ENCODE peak calls at places on chromosomes 4 and X, in five cellular contexts. J, R, C, N and Y are unnamed samples.

GRCh38 chrX:727738-728621 is 97.4 kb downstream of the SHOX start:
- DNase-seq in N (no peak), C (no peak), J (no peak), R (no peak), Y (no peak)

GRCh38 chrX:96889726-96890125 is 6.0 kb downstream of the RPA4 start:
- DNase-seq in C (no peak), N (no peak), J (no peak), R (no peak), Y (no peak)

GRCh38 chr4:175540732-175541131 is 271.3 kb downstream of the GPM6A start:
- DNase-seq in J (no peak), N (no peak), C (no peak), R (no peak), Y (no peak)

GRCh38 chr4:138275946-138276621 is 33.9 kb upstream of the SLC7A11 start:
- DNase-seq in R (no peak), J (no peak), C (no peak), N (no peak), Y (no peak)

GRCh38 chrX:68719181-68719903 is 71.9 kb downstream of the STARD8 start:
- DNase-seq in J (no peak), R (no peak), C (peak), N (no peak), Y (no peak)

GRCh38 chr4:141771889-141772830 is 135.8 kb downstream of the IL15 start:
- DNase-seq in R (no peak), C (no peak), N (no peak), J (no peak), Y (no peak)

GRCh38 chr4:651884-652642 is 22.0 kb downstream of the ATP5ME start:
- DNase-seq in N (no peak), J (no peak), C (no peak), R (no peak), Y (no peak)

GRCh38 chr4:73589261-73589847 is 30.9 kb downstream of the RASSF6 start:
- DNase-seq in C (no peak), R (no peak), J (no peak), N (no peak), Y (no peak)

GRCh38 chrX:2441466-2441865 is 59.3 kb downstream of the DHRSX start:
- DNase-seq in J (no peak), N (no peak), R (no peak), C (no peak), Y (no peak)

GRCh38 chrX:5236096-5236495 is 992.6 kb downstream of the NLGN4X start:
- DNase-seq in C (no peak), N (no peak), R (no peak), J (no peak), Y (peak)

GRCh38 chr4:38005637-38006036 is 45.4 kb downstream of the PTTG2 start:
- DNase-seq in R (no peak), J (no peak), N (no peak), C (no peak), Y (no peak)

GRCh38 chrX:130057209-130057608 is 53.1 kb downstream of the ELF4 start:
- DNase-seq in C (no peak), J (no peak), R (no peak), N (peak), Y (no peak)

GRCh38 chrX:130058667-130059066 is 51.6 kb downstream of the ELF4 start:
- DNase-seq in R (no peak), C (no peak), J (no peak), N (no peak), Y (no peak)

GRCh38 chrX:130055899-130056298 is 54.4 kb downstream of the ELF4 start:
- DNase-seq in J (no peak), N (no peak), C (no peak), R (no peak), Y (no peak)

GRCh38 chrX:130055103-130055502 is 55.2 kb downstream of the ELF4 start:
- DNase-seq in N (no peak), J (no peak), C (peak), R (no peak), Y (no peak)

GRCh38 chrX:130060122-130061069 is 49.9 kb downstream of the ELF4 start:
- DNase-seq in N (peak), C (peak), J (peak), R (peak), Y (peak)
- TF ChIP-seq CTCF in N (peak), C (peak), J (peak), R (peak), Y (peak)

DNA sequence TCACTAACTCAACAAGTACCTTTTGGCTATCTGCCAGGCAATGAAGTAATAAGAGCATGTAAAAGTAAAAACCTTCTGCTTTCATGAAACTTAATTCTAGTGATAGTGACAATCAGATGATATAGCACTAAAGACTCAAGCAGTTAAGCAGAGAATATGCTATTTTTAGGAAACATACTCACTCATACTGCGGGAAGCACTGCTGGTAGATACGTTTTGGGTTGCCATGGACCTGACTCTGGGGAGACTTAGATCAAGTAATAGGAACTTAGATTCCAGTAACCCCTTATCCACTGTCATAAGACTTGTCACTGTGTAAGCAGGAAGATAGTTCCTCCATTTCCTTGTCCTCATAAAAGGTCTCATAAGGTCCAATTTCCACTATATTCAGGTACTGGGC is 386.3 kb downstream of the DMD start:
- DNase-seq in R (no peak), C (no peak), J (no peak), N (no peak), Y (no peak)
- TF ChIP-seq CTCF in R (no peak), C (no peak), J (no peak), N (no peak), Y (no peak)

GRCh38 chr4:16382571-16382970 is 156.3 kb upstream of the TAPT1 start:
- DNase-seq in J (no peak), C (no peak), N (no peak), R (no peak), Y (no peak)

GRCh38 chr4:16387448-16387847 is 161.2 kb upstream of the TAPT1 start:
- DNase-seq in C (no peak), J (no peak), N (no peak), R (no peak), Y (no peak)

GRCh38 chr4:16384496-16384895 is 158.2 kb upstream of the TAPT1 start:
- DNase-seq in J (no peak), C (no peak), R (no peak), N (no peak), Y (no peak)
- TF ChIP-seq CTCF in J (no peak), C (no peak), R (no peak), N (no peak), Y (no peak)

DNA sequence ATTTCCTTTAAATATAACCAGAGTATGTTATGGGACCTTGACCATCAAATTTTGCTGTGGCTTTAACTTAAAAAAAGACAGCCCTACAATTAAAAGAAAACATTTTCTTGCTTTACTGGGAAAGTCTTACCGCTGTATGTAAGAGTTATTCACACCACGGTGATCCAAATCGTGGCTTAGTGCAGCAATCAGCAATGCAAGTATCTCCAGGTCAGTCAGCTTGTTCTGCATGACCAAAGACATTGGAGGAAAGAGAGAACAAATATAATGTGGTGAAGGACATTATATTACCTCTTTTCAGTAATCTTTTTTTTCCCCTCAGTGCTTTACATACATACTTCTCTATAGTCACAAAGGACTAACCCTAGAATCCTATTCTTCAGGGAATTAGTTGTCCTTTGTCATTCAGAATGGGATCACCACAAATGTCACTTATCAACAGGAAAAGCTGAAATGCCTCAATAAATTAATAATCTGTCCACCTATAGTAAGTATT is 109.6 kb downstream of the PDE5A start:
- DNase-seq in J (no peak), N (no peak), R (no peak), C (no peak), Y (no peak)
- TF ChIP-seq CTCF in J (no peak), N (no peak), R (no peak), C (no peak), Y (no peak)

DNA sequence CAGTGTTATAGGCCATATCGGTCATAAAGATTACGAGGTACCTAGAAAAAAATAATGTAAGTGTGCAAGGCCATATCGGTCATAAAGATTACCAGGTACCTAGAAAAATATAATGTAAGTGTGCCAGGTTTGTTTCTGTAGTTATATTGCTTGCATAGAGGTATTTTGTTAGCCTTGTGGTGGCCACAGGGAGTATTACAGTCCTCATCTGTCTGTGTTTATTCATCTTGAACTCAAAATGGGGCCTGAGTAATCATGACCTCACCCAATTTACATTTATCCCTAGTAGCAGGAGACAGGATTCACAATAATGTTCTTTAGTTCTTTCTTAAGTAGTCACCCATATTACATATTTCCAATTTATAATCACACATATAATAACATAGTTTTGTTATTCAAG is 459.7 kb downstream of the MID1IP1 start:
- DNase-seq in J (no peak), C (no peak), R (no peak), N (no peak), Y (no peak)
- TF ChIP-seq CTCF in J (no peak), C (no peak), R (no peak), N (no peak), Y (no peak)